ENCODE peak calls at places on chromosomes 3 and 15, in four cellular contexts. X, L, B and F are unnamed samples. For H3K9me3, the result is how much of the 10 kb centered on the place peaks cover.

GRCh38 chr3:32278714-32279113 is 40.2 kb downstream of the CMTM8 start:
- DNase-seq in X (no peak), L (no peak), B (no peak), F (no peak)

GRCh38 chr3:32502089-32502943 is at the start of gene CMTM6:
- DNase-seq in B (peak), X (peak), L (peak), F (no peak)

GRCh38 chr15:74265046-74265639 is 29.0 kb downstream of the CCDC33 start:
- DNase-seq in X (no peak), B (peak), L (no peak), F (no peak)

GRCh38 chr3:57544181-57545125 is at the start of gene DNAH12:
- DNase-seq in B (peak), X (no peak), L (no peak), F (no peak)

GRCh38 chr15:40869686-40870085 is 4.3 kb downstream of the RHOV start:
- DNase-seq in B (no peak), X (no peak), L (no peak), F (no peak)

GRCh38 chr15:31439328-31439727 is 112.7 kb downstream of the KLF13 start:
- DNase-seq in X (no peak), L (no peak), B (no peak), F (no peak)

GRCh38 chr3:196694941-196695848 is 16.9 kb downstream of the CEP19 start:
- DNase-seq in X (no peak), B (no peak), L (no peak), F (no peak)

GRCh38 chr15:23628612-23629233 is 18.9 kb downstream of the MAGEL2 start:
- DNase-seq in L (no peak), B (no peak), X (no peak), F (no peak)

GRCh38 chr15:88284441-88285106 is 28.0 kb upstream of the NTRK3 start:
- DNase-seq in B (no peak), L (no peak), X (no peak), F (no peak)

GRCh38 chr3:32423534-32423933 is 31.9 kb downstream of the CMTM7 start:
- DNase-seq in L (no peak), X (no peak), B (no peak), F (no peak)

GRCh38 chr15:75368689-75369239 is 357 bp upstream of the MAN2C1 start:
- DNase-seq in L (peak), X (no peak), B (no peak), F (no peak)

GRCh38 chr3:33438871-33439270 is 1.3 kb downstream of the UBP1 start:
- DNase-seq in B (no peak), L (no peak), X (no peak), F (no peak)

GRCh38 chr3:11576453-11576852 is 67.3 kb downstream of the VGLL4 start:
- DNase-seq in L (no peak), X (no peak), B (no peak), F (no peak)

DNA sequence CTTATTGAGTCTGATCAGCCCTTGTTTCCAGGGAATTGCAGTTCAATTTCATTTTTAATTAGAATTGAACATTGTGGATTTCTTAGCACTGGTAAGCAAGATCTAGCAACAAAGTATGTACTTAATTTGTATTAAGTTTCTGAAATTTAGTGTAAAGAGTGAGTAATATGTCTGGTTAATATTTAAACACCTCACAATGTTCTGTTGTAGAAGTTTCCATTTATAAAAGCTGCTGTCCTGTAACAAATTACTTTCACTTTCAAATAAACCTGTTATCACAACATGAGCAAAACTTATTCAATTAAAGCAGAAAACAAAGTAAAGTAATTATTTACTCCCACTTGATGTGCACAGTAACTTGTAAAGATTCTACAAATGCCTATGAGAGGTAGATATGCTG is 448.5 kb downstream of the NAALADL2 start:
- DNase-seq in L (no peak), X (no peak), B (peak), F (no peak)
- H3K4me3 ChIP-seq in L (no peak), X (no peak), B (no peak), F (peak)

DNA sequence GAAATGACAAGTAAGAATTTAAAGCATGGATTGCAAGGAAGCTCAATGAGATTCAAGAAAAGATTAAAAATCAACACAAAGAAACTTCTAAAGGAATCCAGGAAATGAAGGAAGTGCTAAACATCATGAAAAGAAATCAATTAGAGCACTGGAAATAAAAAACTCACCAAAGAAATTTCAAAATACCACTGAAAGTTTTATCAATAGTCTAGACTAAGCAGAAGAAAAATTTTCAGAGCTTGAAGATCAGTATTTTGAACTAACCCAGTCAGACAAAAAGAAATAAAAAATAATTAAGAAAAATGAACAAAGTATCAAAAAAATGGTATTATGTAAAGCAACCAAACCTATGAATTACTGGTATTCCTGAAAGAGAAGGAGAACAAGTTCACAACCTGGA is 60.6 kb downstream of the FAM227B start:
- DNase-seq in X (no peak), L (no peak), B (no peak), F (no peak)
- H3K9me3 ChIP-seq in X (under half), L (under half), B (under half), F (under half)

GRCh38 chr3:195155842-195156241 is 115.1 kb downstream of the XXYLT1 start:
- DNase-seq in X (no peak), L (no peak), B (peak), F (no peak)

GRCh38 chr3:195153653-195154052 is 117.3 kb downstream of the XXYLT1 start:
- DNase-seq in X (no peak), B (peak), L (no peak), F (no peak)

GRCh38 chr3:195154111-195154791 is 116.7 kb downstream of the XXYLT1 start:
- DNase-seq in X (no peak), B (peak), L (no peak), F (peak)

GRCh38 chr3:195156286-195156890 is 114.6 kb downstream of the XXYLT1 start:
- DNase-seq in X (no peak), B (peak), L (no peak), F (no peak)

GRCh38 chr3:195154793-195155535 is 116.0 kb downstream of the XXYLT1 start:
- DNase-seq in L (peak), B (peak), X (peak), F (no peak)
- H3K4me3 ChIP-seq in L (no peak), B (no peak), X (no peak), F (peak)

DNA sequence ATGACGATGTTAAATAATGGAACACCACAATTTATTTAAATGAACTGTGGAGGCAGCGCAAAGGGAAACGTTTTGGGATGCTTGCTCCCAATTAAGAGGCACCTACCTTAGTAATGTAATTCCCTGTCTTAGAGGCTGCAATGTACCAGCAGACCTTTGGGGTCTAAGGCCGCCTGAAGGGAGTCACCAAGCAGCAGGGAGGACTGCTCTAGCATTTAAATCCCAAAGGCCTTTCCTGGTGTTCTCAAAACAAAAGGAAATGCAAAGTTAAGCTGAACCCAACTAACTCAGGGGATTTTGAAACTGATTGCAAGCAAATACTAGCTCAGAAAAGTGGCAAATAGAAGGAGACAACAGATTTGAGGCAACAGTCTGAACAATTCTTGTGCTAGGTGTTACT is 510.8 kb downstream of the GABRG3 start:
- DNase-seq in X (no peak), L (no peak), B (no peak), F (no peak)
- H3K9me3 ChIP-seq in X (under half), L (under half), B (under half), F (under half)

GRCh38 chr15:59111267-59111666 is 6.3 kb downstream of the CCNB2 start:
- DNase-seq in B (no peak), X (no peak), L (no peak), F (no peak)

GRCh38 chr15:59104602-59104911 is 389 bp upstream of the CCNB2 start:
- DNase-seq in X (no peak), B (no peak), L (no peak), F (no peak)

GRCh38 chr15:59104912-59105732 is at the start of gene CCNB2:
- DNase-seq in X (peak), L (peak), B (peak), F (peak)

GRCh38 chr15:59105839-59106238 is 893 bp downstream of the CCNB2 start:
- DNase-seq in X (no peak), B (no peak), L (no peak), F (no peak)
- H3K4me3 ChIP-seq in X (peak), B (peak), L (no peak), F (peak)

DNA sequence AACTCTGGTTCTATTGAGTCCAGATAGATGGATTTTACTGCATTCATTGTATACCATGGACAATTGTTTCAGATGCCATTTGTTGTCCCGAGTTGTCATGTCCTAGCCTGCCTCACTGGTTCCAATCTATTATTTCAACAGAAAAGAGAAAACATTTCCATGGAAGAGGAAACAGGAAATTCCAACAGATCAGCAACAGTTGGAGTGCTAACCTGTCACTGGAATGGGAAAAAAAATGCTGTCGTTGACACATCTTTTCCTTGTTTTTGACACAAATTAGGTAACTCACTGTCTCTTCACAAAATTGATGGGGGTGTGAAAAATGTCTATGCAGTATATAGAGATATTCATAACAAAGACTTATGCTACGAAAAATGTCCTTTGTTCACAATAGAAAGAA is 432.0 kb upstream of the TBL1XR1 start:
- DNase-seq in X (no peak), B (peak), L (no peak), F (no peak)
- H3K9me3 ChIP-seq in X (under half), B (under half), L (under half), F (under half)

GRCh38 chr3:186826978-186827857 is 15.3 kb upstream of the ADIPOQ start:
- DNase-seq in L (peak), X (no peak), B (peak), F (no peak)

GRCh38 chr3:186823391-186823790 is 17.1 kb upstream of the RFC4 start:
- DNase-seq in B (no peak), X (no peak), L (no peak), F (no peak)

GRCh38 chr3:186824430-186825139 is 17.9 kb upstream of the ADIPOQ start:
- DNase-seq in B (no peak), L (no peak), X (no peak), F (no peak)

GRCh38 chr3:186826316-186826977 is 16.1 kb upstream of the ADIPOQ start:
- DNase-seq in L (no peak), X (no peak), B (no peak), F (no peak)

GRCh38 chr3:186825294-186825821 is 17.2 kb upstream of the ADIPOQ start:
- DNase-seq in X (no peak), L (no peak), B (no peak), F (no peak)
- H3K4me3 ChIP-seq in X (peak), L (no peak), B (no peak), F (no peak)

DNA sequence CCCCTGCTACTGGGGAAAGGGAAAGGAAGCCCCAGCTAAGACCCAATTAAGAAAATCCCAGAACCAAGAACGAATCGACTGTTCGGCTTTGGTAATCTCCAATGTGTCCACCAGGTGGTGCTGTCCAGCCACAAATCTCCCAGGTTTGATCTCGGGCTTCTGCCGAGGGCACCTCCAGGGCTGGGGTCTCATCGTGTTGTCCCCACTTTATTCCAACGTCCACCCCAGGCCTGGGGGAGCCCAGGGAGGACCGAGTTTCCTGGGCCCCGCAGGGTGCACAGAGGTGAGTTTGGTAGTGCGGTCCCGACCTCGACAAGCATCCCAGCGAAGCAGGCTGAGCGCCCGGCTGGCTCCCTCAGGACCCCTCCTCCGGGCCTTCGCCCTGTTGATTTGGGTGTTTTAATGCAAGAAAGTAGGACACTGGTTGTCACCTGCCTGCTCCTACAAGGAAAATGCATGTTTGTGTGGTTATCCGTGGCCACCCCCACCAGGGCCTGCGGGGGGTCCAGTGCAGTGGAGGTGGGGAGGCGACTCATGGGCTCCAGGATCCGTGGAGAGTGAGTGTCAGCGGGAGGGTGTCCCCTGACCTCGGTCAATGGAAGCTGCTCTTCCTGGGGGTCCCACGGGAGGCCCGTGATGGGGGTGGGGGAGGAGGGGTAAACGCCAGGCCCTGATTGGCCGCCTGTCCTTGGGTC is 185.0 kb downstream of the GOLGA6L6 start:
- DNase-seq in X (peak), B (no peak), L (peak), F (no peak)
- H3K9me3 ChIP-seq in X (under half), B (under half), L (under half), F (under half)

GRCh38 chr3:31198890-31199289 is 304.4 kb upstream of the GADL1 start:
- DNase-seq in B (no peak), L (no peak), X (no peak), F (no peak)

GRCh38 chr3:31193871-31194270 is 299.4 kb upstream of the GADL1 start:
- DNase-seq in L (no peak), B (no peak), X (no peak), F (no peak)

GRCh38 chr3:31196261-31196660 is 301.8 kb upstream of the GADL1 start:
- DNase-seq in L (no peak), X (no peak), B (no peak), F (no peak)

GRCh38 chr3:31197941-31198340 is 303.5 kb upstream of the GADL1 start:
- DNase-seq in L (no peak), X (no peak), B (no peak), F (no peak)

GRCh38 chr3:31196881-31197364 is 302.5 kb upstream of the GADL1 start:
- DNase-seq in X (no peak), B (no peak), L (no peak), F (peak)
- H3K4me3 ChIP-seq in X (peak), B (no peak), L (no peak), F (peak)